ENCODE peak calls at places on chromosomes 16 and 17, in four cellular contexts. M, X, I and R are unnamed samples.

GRCh38 chr16:13425840-13426239 is 494.1 kb upstream of the ERCC4 start:
- DNase-seq in M (no peak), I (no peak), X (peak), R (no peak)

GRCh38 chr17:37273419-37274051 is 102.2 kb upstream of the C17orf78 start:
- DNase-seq in X (no peak), M (peak), I (peak), R (peak)

GRCh38 chr16:53826658-53827057 is 122.7 kb downstream of the FTO start:
- DNase-seq in X (no peak), M (no peak), I (no peak), R (no peak)

GRCh38 chr17:29891131-29891530 is 38.9 kb downstream of the SSH2 start:
- DNase-seq in X (no peak), I (no peak), M (no peak), R (peak)

GRCh38 chr17:16491131-16491702 is 776 bp downstream of the LRRC75A start:
- DNase-seq in I (no peak), M (no peak), X (no peak), R (no peak)

GRCh38 chr17:73196500-73196899 is 3.6 kb downstream of the COG1 start:
- DNase-seq in X (no peak), I (peak), M (no peak), R (peak)

GRCh38 chr17:298791-299450 is 53.7 kb downstream of the RPH3AL start:
- DNase-seq in M (no peak), X (no peak), I (no peak), R (no peak)

GRCh38 chr17:72421128-72422092 is 300.6 kb downstream of the SOX9 start:
- DNase-seq in X (peak), I (peak), M (peak), R (peak)

GRCh38 chr17:28174352-28175046 is 132.0 kb downstream of the NLK start:
- DNase-seq in M (no peak), X (peak), I (peak), R (peak)

GRCh38 chr16:3076577-3076976 is 11.1 kb downstream of the IL32 start:
- DNase-seq in M (no peak), I (no peak), X (no peak), R (no peak)

GRCh38 chr16:84526794-84527485 is 22.5 kb upstream of the MEAK7 start:
- DNase-seq in I (no peak), X (no peak), M (no peak), R (peak)

GRCh38 chr17:40327244-40327666 is 18.3 kb downstream of the RARA start:
- DNase-seq in X (no peak), I (no peak), M (no peak), R (no peak)

GRCh38 chr17:76725580-76726230 is 701 bp downstream of the JMJD6 start:
- DNase-seq in I (peak), M (peak), X (peak), R (no peak)

GRCh38 chr17:47735536-47736011 is 2.5 kb downstream of the TBX21 start:
- DNase-seq in X (no peak), I (no peak), M (no peak), R (no peak)

GRCh38 chr16:83113317-83113716 is 486.5 kb downstream of the CDH13 start:
- DNase-seq in M (peak), X (no peak), I (peak), R (peak)

GRCh38 chr16:85682516-85682915 is 6.2 kb downstream of the GINS2 start:
- DNase-seq in I (no peak), M (no peak), X (no peak), R (no peak)

GRCh38 chr16:24737391-24737871 is 8.0 kb downstream of the TNRC6A start:
- DNase-seq in M (peak), I (no peak), X (no peak), R (peak)

GRCh38 chr16:46947900-46948547 is 25.4 kb downstream of the DNAJA2 start:
- DNase-seq in M (peak), I (peak), X (peak), R (peak)

GRCh38 chr16:71479420-71479819 is 9.7 kb downstream of the ZNF19 start:
- DNase-seq in M (peak), I (peak), X (no peak), R (peak)

GRCh38 chr16:89133457-89134127 is 38.0 kb upstream of the CDH15 start:
- DNase-seq in X (no peak), M (no peak), I (no peak), R (no peak)

GRCh38 chr17:859461-860195 is 77.5 kb downstream of the MRM3 start:
- DNase-seq in I (no peak), M (no peak), X (no peak), R (peak)

GRCh38 chr16:2150418-2151187 is 2.2 kb downstream of the RAB26 start:
- DNase-seq in M (no peak), I (peak), X (no peak), R (peak)

GRCh38 chr16:72149676-72150464 is 22.1 kb downstream of the PMFBP1 start:
- DNase-seq in X (no peak), M (no peak), I (peak), R (no peak)

GRCh38 chr17:20072692-20072992 is 63.5 kb downstream of the SPECC1 start:
- DNase-seq in M (no peak), I (no peak), X (no peak), R (no peak)

GRCh38 chr17:15996322-15996721 is 3.2 kb downstream of the ZSWIM7 start:
- DNase-seq in M (no peak), X (no peak), I (no peak), R (no peak)

GRCh38 chr17:7074931-7075330 is 5.1 kb downstream of the CLEC10A start:
- DNase-seq in I (no peak), M (no peak), X (no peak), R (no peak)

GRCh38 chr16:31148281-31148728 is 1.6 kb downstream of the PRSS36 start:
- DNase-seq in I (no peak), X (no peak), M (no peak), R (no peak)

GRCh38 chr17:41547921-41548843 is 20.1 kb upstream of the KRT19 start:
- DNase-seq in X (peak), M (peak), I (no peak), R (peak)

GRCh38 chr17:59335685-59336084 is 4.2 kb downstream of the YPEL2 start:
- DNase-seq in X (no peak), I (no peak), M (no peak), R (no peak)

GRCh38 chr16:22161999-22162657 is at the start of gene SDR42E2:
- DNase-seq in I (peak), M (no peak), X (no peak), R (no peak)

GRCh38 chr17:44004077-44004760 is at the start of gene NAGS:
- DNase-seq in M (peak), I (peak), X (no peak), R (peak)

GRCh38 chr17:53462393-53462811 is 360.3 kb upstream of the KIF2B start:
- DNase-seq in I (no peak), M (no peak), X (no peak), R (peak)

GRCh38 chr17:2179615-2180295 is 123.8 kb downstream of the SMG6 start:
- DNase-seq in X (no peak), M (peak), I (no peak), R (peak)

GRCh38 chr16:74608944-74609343 is 2.0 kb upstream of the GLG1 start:
- DNase-seq in M (no peak), X (no peak), I (peak), R (no peak)

GRCh38 chr16:27268376-27269299 is at the start of gene NSMCE1:
- DNase-seq in I (peak), X (peak), M (peak), R (peak)